ENCODE peak calls at places on chromosomes 6 and 20, in six cellular contexts. One of them, this sample, is unnamed.

GRCh38 chr6:169165561-169166300 is 87.9 kb downstream of the THBS2 start:
- DNase-seq in SK-N-SH: peak; percentile 6
- DNase-seq in OCI-M1: no peak
- DNase-seq in KBM-7: no peak
- DNase-seq in heart right ventricle: no peak
- DNase-seq in NCI-H446 treated with DMSO at 0.1 percent for 48 hours: no peak
- DNase-seq in this sample: peak; percentile 68

GRCh38 chr6:99344289-99344688 is 5.2 kb downstream of the FAXC start:
- DNase-seq in heart right ventricle: no peak
- DNase-seq in KBM-7: no peak
- DNase-seq in NCI-H446 treated with DMSO at 0.1 percent for 48 hours: no peak
- DNase-seq in SK-N-SH: no peak
- DNase-seq in OCI-M1: no peak
- DNase-seq in this sample: no peak

GRCh38 chr6:156839591-156840001 is 62.4 kb downstream of the ARID1B start:
- DNase-seq in OCI-M1: no peak
- DNase-seq in KBM-7: no peak
- DNase-seq in SK-N-SH: no peak
- DNase-seq in NCI-H446 treated with DMSO at 0.1 percent for 48 hours: no peak
- DNase-seq in heart right ventricle: peak; percentile 51
- DNase-seq in this sample: no peak

GRCh38 chr6:52909131-52909530 is 367 bp downstream of the GSTA3 start:
- DNase-seq in NCI-H446 treated with DMSO at 0.1 percent for 48 hours: no peak
- DNase-seq in heart right ventricle: no peak
- DNase-seq in KBM-7: no peak
- DNase-seq in SK-N-SH: no peak
- DNase-seq in OCI-M1: no peak
- DNase-seq in this sample: no peak

GRCh38 chr20:63701329-63702035 is 5.0 kb downstream of the TNFRSF6B start:
- DNase-seq in SK-N-SH: peak; percentile 23
- DNase-seq in heart right ventricle: no peak
- DNase-seq in KBM-7: no peak
- DNase-seq in NCI-H446 treated with DMSO at 0.1 percent for 48 hours: no peak
- DNase-seq in OCI-M1: no peak
- DNase-seq in this sample: no peak

GRCh38 chr6:15715060-15715459 is 52.2 kb upstream of the DTNBP1 start:
- DNase-seq in heart right ventricle: no peak
- DNase-seq in NCI-H446 treated with DMSO at 0.1 percent for 48 hours: no peak
- DNase-seq in SK-N-SH: no peak
- DNase-seq in KBM-7: no peak
- DNase-seq in OCI-M1: no peak
- DNase-seq in this sample: no peak

GRCh38 chr20:19712737-19713260 is 45.3 kb upstream of the RIN2 start:
- DNase-seq in OCI-M1: no peak
- DNase-seq in KBM-7: no peak
- DNase-seq in heart right ventricle: no peak
- DNase-seq in SK-N-SH: no peak
- DNase-seq in NCI-H446 treated with DMSO at 0.1 percent for 48 hours: no peak
- DNase-seq in this sample: no peak

GRCh38 chr6:29759457-29759856 is 36.2 kb downstream of the HLA-F start:
- DNase-seq in KBM-7: no peak
- DNase-seq in SK-N-SH: no peak
- DNase-seq in heart right ventricle: no peak
- DNase-seq in NCI-H446 treated with DMSO at 0.1 percent for 48 hours: no peak
- DNase-seq in OCI-M1: no peak
- DNase-seq in this sample: no peak

GRCh38 chr6:129575378-129576118 is 134.4 kb downstream of the ARHGAP18 start:
- DNase-seq in OCI-M1: peak; percentile 86
- DNase-seq in KBM-7: peak; percentile 66
- DNase-seq in heart right ventricle: peak; percentile 7
- DNase-seq in SK-N-SH: peak; percentile 9
- DNase-seq in NCI-H446 treated with DMSO at 0.1 percent for 48 hours: peak; percentile 6
- DNase-seq in this sample: peak; percentile 21

GRCh38 chr6:6981923-6982322 is 125.8 kb upstream of the RREB1 start:
- DNase-seq in NCI-H446 treated with DMSO at 0.1 percent for 48 hours: no peak
- DNase-seq in OCI-M1: no peak
- DNase-seq in KBM-7: no peak
- DNase-seq in heart right ventricle: no peak
- DNase-seq in SK-N-SH: no peak
- DNase-seq in this sample: no peak

GRCh38 chr6:155157101-155157500 is 106.7 kb upstream of the CLDN20 start:
- DNase-seq in OCI-M1: no peak
- DNase-seq in heart right ventricle: no peak
- DNase-seq in SK-N-SH: no peak
- DNase-seq in KBM-7: no peak
- DNase-seq in NCI-H446 treated with DMSO at 0.1 percent for 48 hours: no peak
- DNase-seq in this sample: no peak

GRCh38 chr20:14117768-14118167 is 122.5 kb downstream of the MACROD2 start:
- DNase-seq in heart right ventricle: no peak
- DNase-seq in OCI-M1: no peak
- DNase-seq in KBM-7: no peak
- DNase-seq in NCI-H446 treated with DMSO at 0.1 percent for 48 hours: no peak
- DNase-seq in SK-N-SH: no peak
- DNase-seq in this sample: no peak

GRCh38 chr20:2624190-2624589 is 28.2 kb upstream of the NOP56 start:
- DNase-seq in heart right ventricle: no peak
- DNase-seq in NCI-H446 treated with DMSO at 0.1 percent for 48 hours: no peak
- DNase-seq in OCI-M1: no peak
- DNase-seq in KBM-7: no peak
- DNase-seq in SK-N-SH: no peak
- DNase-seq in this sample: peak; percentile 23

GRCh38 chr6:150004101-150004782 is 21.1 kb downstream of the RAET1L start:
- DNase-seq in NCI-H446 treated with DMSO at 0.1 percent for 48 hours: no peak
- DNase-seq in OCI-M1: no peak
- DNase-seq in KBM-7: no peak
- DNase-seq in SK-N-SH: no peak
- DNase-seq in heart right ventricle: no peak
- DNase-seq in this sample: no peak

GRCh38 chr6:43742931-43743632 is 26.9 kb upstream of the VEGFA start:
- DNase-seq in NCI-H446 treated with DMSO at 0.1 percent for 48 hours: no peak
- DNase-seq in OCI-M1: no peak
- DNase-seq in SK-N-SH: peak; percentile 3
- DNase-seq in heart right ventricle: no peak
- DNase-seq in KBM-7: no peak
- DNase-seq in this sample: no peak

GRCh38 chr6:42979523-42980177 is 669 bp upstream of the PEX6 start:
- DNase-seq in heart right ventricle: no peak
- DNase-seq in SK-N-SH: peak; percentile 49
- DNase-seq in OCI-M1: no peak
- DNase-seq in NCI-H446 treated with DMSO at 0.1 percent for 48 hours: no peak
- DNase-seq in KBM-7: no peak
- DNase-seq in this sample: no peak